ENCODE peak calls at places on chromosomes 1 and 21, in nine cellular contexts. T is fibroblast of the conjunctiva; H is stimulated activated CD4-positive, alpha-beta T cell treated with anti-CD3 and anti-CD28 coated beads, Interleukin-4, amount 100 ng/mL, for 24 hours; W is A673; J is activated CD4-positive, alpha-beta memory T cell treated with anti-CD3 and anti-CD28 coated beads, Interleukin-2, amount 10 ng/mL, durations not matched to agents 7 days and 5 days; K is T follicular helper cell; O is CD8-positive, alpha-beta memory T cell; Y is omental fat pad; R is iPS-NIHi11. S is an unnamed sample.
A peak's percentile ranks its signal among the peaks of the same experiment; 100 is the strongest.

GRCh38 chr1:205354259-205354904 is 2.3 kb downstream of the KLHDC8A start:
- DNase-seq in W (peak; percentile 81), O (peak; percentile 74), Y (peak; percentile 46), K (peak; percentile 52), R (no peak), H (peak; percentile 73), T (peak; percentile 65), J (peak; percentile 67), S (peak; percentile 79)

GRCh38 chr1:171226757-171227370 is 21.4 kb upstream of the FMO1 start:
- DNase-seq in T (peak; percentile 78), K (no peak), Y (no peak), J (peak; percentile 24), R (peak; percentile 67), W (peak; percentile 87), H (peak; percentile 17), O (no peak), S (peak; percentile 27)

GRCh38 chr1:152107984-152108898 is 7.0 kb downstream of the TCHH start:
- DNase-seq in R (no peak), H (no peak), K (no peak), Y (no peak), W (no peak), J (no peak), O (no peak), T (no peak), S (no peak)

GRCh38 chr1:27491748-27492700 is 2.1 kb upstream of the WASF2 start:
- DNase-seq in R (no peak), H (no peak), K (no peak), W (no peak), O (no peak), Y (no peak), J (no peak), T (no peak), S (no peak)

GRCh38 chr1:234963904-234964702 is 164.5 kb downstream of the TOMM20 start:
- DNase-seq in T (no peak), K (no peak), H (no peak), R (no peak), Y (no peak), O (no peak), W (no peak), J (no peak), S (no peak)

GRCh38 chr1:24555591-24556413 is at the start of gene NCMAP:
- DNase-seq in H (peak; percentile 40), T (no peak), O (peak; percentile 60), W (no peak), Y (no peak), J (peak; percentile 37), K (peak; percentile 50), R (peak; percentile 76), S (no peak)

GRCh38 chr1:184686540-184686939 is 68.1 kb downstream of the EDEM3 start:
- DNase-seq in R (no peak), O (no peak), K (no peak), H (no peak), Y (no peak), T (peak; percentile 2), J (no peak), W (peak; percentile 52), S (no peak)

GRCh38 chr1:24900486-24900849 is 29.6 kb downstream of the RUNX3 start:
- DNase-seq in T (no peak), K (no peak), O (no peak), R (no peak), W (no peak), J (peak; percentile 18), Y (peak; percentile 17), H (no peak), S (peak; percentile 22)

GRCh38 chr1:184163674-184164470 is 112.3 kb downstream of the TSEN15 start:
- DNase-seq in H (no peak), J (peak; percentile 24), Y (no peak), R (peak; percentile 21), O (no peak), W (peak; percentile 74), T (no peak), K (no peak), S (no peak)

GRCh38 chr1:1437904-1438376 is 2.5 kb downstream of the VWA1 start:
- DNase-seq in T (no peak), Y (no peak), K (no peak), J (no peak), W (no peak), H (no peak), R (no peak), O (no peak), S (no peak)

GRCh38 chr1:228964178-228964819 is 229.0 kb downstream of the RHOU start:
- DNase-seq in K (no peak), Y (no peak), T (peak; percentile 77), R (no peak), J (no peak), H (no peak), O (no peak), W (no peak), S (no peak)

GRCh38 chr21:15022608-15023261 is 42.1 kb downstream of the NRIP1 start:
- DNase-seq in O (no peak), Y (no peak), K (no peak), T (no peak), J (no peak), R (no peak), H (no peak), W (no peak), S (no peak)

GRCh38 chr1:234631721-234632125 is 21.7 kb upstream of the IRF2BP2 start:
- DNase-seq in W (peak; percentile 5), J (no peak), K (no peak), H (no peak), R (no peak), Y (no peak), T (no peak), O (no peak), S (no peak)

GRCh38 chr1:232575524-232576040 is 54.4 kb downstream of the SIPA1L2 start:
- DNase-seq in H (no peak), J (no peak), O (no peak), K (no peak), R (no peak), T (no peak), W (peak; percentile 58), Y (no peak), S (no peak)

GRCh38 chr1:52403566-52404115 is 582 bp downstream of the ORC1 start:
- DNase-seq in O (peak; percentile 74), Y (no peak), W (peak; percentile 73), K (peak; percentile 47), R (peak; percentile 73), T (peak; percentile 61), H (peak; percentile 66), J (peak; percentile 74), S (peak; percentile 80)

GRCh38 chr1:48552420-48552819 is 80.4 kb upstream of the SPATA6 start:
- DNase-seq in H (no peak), T (no peak), O (no peak), R (no peak), J (no peak), K (no peak), W (peak; percentile 24), Y (no peak), S (no peak)

GRCh38 chr21:32087452-32087851 is 191.4 kb downstream of the MIS18A start:
- DNase-seq in T (no peak), H (no peak), R (no peak), J (no peak), W (no peak), K (no peak), Y (no peak), O (no peak), S (no peak)

GRCh38 chr21:46060596-46061061 is 37.3 kb upstream of the COL6A2 start:
- DNase-seq in K (no peak), Y (peak; percentile 23), J (no peak), W (peak; percentile 40), H (peak; percentile 41), O (no peak), T (peak; percentile 92), R (no peak), S (peak; percentile 35)

GRCh38 chr1:50422946-50423669 is at the start of gene DMRTA2:
- DNase-seq in K (no peak), T (no peak), J (no peak), R (peak; percentile 91), W (peak; percentile 61), Y (no peak), H (no peak), O (no peak), S (no peak)

GRCh38 chr1:228989992-228990827 is 254.9 kb downstream of the RHOU start:
- DNase-seq in O (no peak), Y (no peak), R (no peak), W (no peak), K (no peak), T (no peak), J (no peak), H (no peak), S (no peak)

GRCh38 chr1:14265515-14265914 is 333.0 kb upstream of the KAZN start:
- DNase-seq in Y (no peak), W (no peak), O (no peak), J (no peak), T (no peak), H (no peak), K (no peak), R (no peak), S (no peak)

GRCh38 chr1:165342588-165342987 is 13.9 kb downstream of the LMX1A start:
- DNase-seq in T (no peak), K (no peak), W (no peak), O (no peak), Y (no peak), R (no peak), J (no peak), H (no peak), S (no peak)

GRCh38 chr1:15176898-15177665 is 23.5 kb downstream of the TMEM51 start:
- DNase-seq in K (no peak), W (no peak), T (no peak), O (no peak), Y (no peak), R (no peak), J (no peak), H (no peak), S (no peak)

GRCh38 chr1:220067246-220068204 is 21.2 kb upstream of the EPRS1 start:
- DNase-seq in K (no peak), Y (no peak), J (no peak), T (no peak), W (no peak), O (no peak), H (no peak), R (no peak), S (no peak)

GRCh38 chr1:51297401-51298321 is 32.7 kb downstream of the TTC39A start:
- DNase-seq in J (no peak), K (no peak), W (no peak), R (no peak), T (no peak), O (no peak), H (no peak), Y (no peak), S (no peak)

GRCh38 chr1:33008051-33008914 is 28.4 kb downstream of the AK2 start:
- DNase-seq in R (no peak), O (no peak), W (no peak), H (no peak), Y (no peak), T (no peak), J (no peak), K (no peak), S (no peak)

GRCh38 chr1:101080859-101081258 is 55.3 kb upstream of the DPH5 start:
- DNase-seq in T (no peak), H (no peak), K (no peak), W (no peak), R (no peak), J (no peak), Y (no peak), O (no peak), S (no peak)

GRCh38 chr1:100569888-100570287 is 31.9 kb downstream of the GPR88 start:
- DNase-seq in K (no peak), O (no peak), H (no peak), T (no peak), J (no peak), Y (no peak), W (no peak), R (no peak), S (no peak)

GRCh38 chr1:202710070-202711025 is at the start of gene SYT2:
- DNase-seq in W (peak; percentile 72), O (no peak), Y (no peak), H (no peak), J (no peak), K (no peak), R (peak; percentile 81), T (no peak), S (peak; percentile 33)

GRCh38 chr1:53449026-53449425 is 10.2 kb upstream of the DMRTB1 start:
- DNase-seq in T (peak; percentile 13), O (no peak), W (no peak), H (no peak), R (no peak), K (no peak), Y (no peak), J (no peak), S (no peak)

GRCh38 chr1:232629250-232630046 is 485 bp downstream of the SIPA1L2 start:
- DNase-seq in O (no peak), Y (no peak), J (peak; percentile 19), H (no peak), R (peak; percentile 20), K (peak; percentile 1), W (peak; percentile 24), T (no peak), S (no peak)